ENCODE peak calls at places on chromosomes 5 and 9, in ten cellular contexts. K is K562, Y is HCT116, D is fibroblast of lung, X is A673, U is GM12878, C is MM.1S, I is astrocyte, M is neural progenitor cell, R is HepG2. A is an unnamed sample.

GRCh38 chr9:134651226-134651905 is 9.8 kb downstream of the COL5A1 start:
- DNase-seq in K (no peak), Y (no peak), D (no peak), X (no peak), U (no peak), C (no peak), I (no peak), M (no peak), R (no peak), A (no peak)

GRCh38 chr5:83322273-83322924 is 149.1 kb upstream of the VCAN start:
- DNase-seq in K (no peak), Y (no peak), D (peak; percentile 32), X (peak; percentile 17), U (no peak), C (no peak), I (no peak), M (no peak), R (no peak), A (no peak)

GRCh38 chr5:15614679-15615078 is 114.7 kb downstream of the FBXL7 start:
- DNase-seq in K (no peak), Y (no peak), D (no peak), X (no peak), U (no peak), C (no peak), I (no peak), M (no peak), R (no peak), A (no peak)

GRCh38 chr5:137105351-137105750 is 393.8 kb downstream of the SPOCK1 start:
- DNase-seq in K (no peak), Y (no peak), D (no peak), X (no peak), U (no peak), C (no peak), I (no peak), M (no peak), R (no peak), A (no peak)

GRCh38 chr9:105245720-105246161 is 1.3 kb downstream of the SLC44A1 start:
- DNase-seq in K (no peak), Y (no peak), D (no peak), X (no peak), U (no peak), C (peak; percentile 33), I (no peak), M (no peak), R (no peak), A (no peak)

GRCh38 chr5:73373814-73374510 is 74.6 kb downstream of the FOXD1 start:
- DNase-seq in K (no peak), Y (no peak), D (peak; percentile 87), X (no peak), U (no peak), C (no peak), I (peak; percentile 81), M (no peak), R (no peak), A (no peak)

GRCh38 chr9:76369583-76369982 is 24.6 kb downstream of the RFK start:
- DNase-seq in K (no peak), Y (no peak), D (peak; percentile 86), X (no peak), U (peak; percentile 9), C (no peak), I (peak; percentile 80), M (peak; percentile 33), R (peak; percentile 51), A (peak; percentile 56)

GRCh38 chr9:16039988-16040761 is 487.3 kb downstream of the CCDC171 start:
- DNase-seq in K (no peak), Y (no peak), D (peak; percentile 68), X (no peak), U (no peak), C (no peak), I (peak; percentile 59), M (peak; percentile 89), R (peak; percentile 9), A (peak; percentile 39)

GRCh38 chr5:135568241-135568640 is 10.6 kb downstream of the CXCL14 start:
- DNase-seq in K (no peak), Y (no peak), D (no peak), X (no peak), U (no peak), C (no peak), I (no peak), M (no peak), R (no peak), A (no peak)

GRCh38 chr5:127832057-127832456 is 128.9 kb downstream of the CCDC192 start:
- DNase-seq in K (no peak), Y (no peak), D (no peak), X (no peak), U (no peak), C (no peak), I (no peak), M (no peak), R (no peak), A (no peak)

GRCh38 chr5:157088342-157088990 is 20.4 kb downstream of the HAVCR2 start:
- DNase-seq in K (no peak), Y (no peak), D (no peak), X (no peak), U (no peak), C (no peak), I (no peak), M (no peak), R (no peak), A (no peak)

GRCh38 chr5:125274938-125275759 is 528.7 kb upstream of the ZNF608 start:
- DNase-seq in K (no peak), Y (no peak), D (peak; percentile 50), X (peak; percentile 40), U (no peak), C (no peak), I (peak; percentile 38), M (no peak), R (no peak), A (no peak)

GRCh38 chr5:87079219-87079618 is 188.5 kb upstream of the RASA1 start:
- DNase-seq in K (peak; percentile 22), Y (no peak), D (no peak), X (peak; percentile 82), U (no peak), C (peak; percentile 64), I (no peak), M (no peak), R (no peak), A (no peak)

GRCh38 chr9:121281614-121282291 is 13.8 kb downstream of the GSN start:
- DNase-seq in K (peak; percentile 68), Y (peak; percentile 94), D (peak; percentile 85), X (no peak), U (no peak), C (no peak), I (peak; percentile 80), M (no peak), R (peak; percentile 85), A (peak; percentile 92)

GRCh38 chr5:140488914-140489313 is 58.5 kb upstream of the EIF4EBP3 start:
- DNase-seq in K (no peak), Y (no peak), D (peak; percentile 3), X (no peak), U (no peak), C (no peak), I (no peak), M (no peak), R (no peak), A (no peak)

GRCh38 chr9:88574993-88575392 is 40.0 kb downstream of the NXNL2 start:
- DNase-seq in K (no peak), Y (no peak), D (peak; percentile 71), X (no peak), U (no peak), C (no peak), I (peak; percentile 60), M (no peak), R (no peak), A (no peak)

GRCh38 chr5:105238561-105238960 is 1676.0 kb upstream of the NUDT12 start:
- DNase-seq in K (peak; percentile 17), Y (no peak), D (no peak), X (no peak), U (no peak), C (no peak), I (no peak), M (no peak), R (no peak), A (peak; percentile 6)

GRCh38 chr5:33180900-33181299 is 259.9 kb upstream of the TARS1 start:
- DNase-seq in K (no peak), Y (peak; percentile 28), D (peak; percentile 57), X (peak; percentile 25), U (no peak), C (no peak), I (peak; percentile 35), M (peak; percentile 26), R (no peak), A (no peak)

GRCh38 chr5:157198277-157199058 is 17.8 kb downstream of the ITK start:
- DNase-seq in K (no peak), Y (no peak), D (no peak), X (no peak), U (no peak), C (no peak), I (no peak), M (no peak), R (no peak), A (no peak)

GRCh38 chr9:128094950-128095544 is 27.0 kb downstream of the SLC25A25 start:
- DNase-seq in K (no peak), Y (no peak), D (no peak), X (no peak), U (no peak), C (no peak), I (no peak), M (no peak), R (no peak), A (no peak)

GRCh38 chr5:3595102-3595961 is at the start of gene IRX1:
- DNase-seq in K (no peak), Y (no peak), D (peak; percentile 74), X (no peak), U (no peak), C (no peak), I (peak; percentile 47), M (peak; percentile 88), R (no peak), A (peak; percentile 41)

GRCh38 chr9:124015091-124015660 is 3.6 kb downstream of the LHX2 start:
- DNase-seq in K (no peak), Y (no peak), D (no peak), X (no peak), U (no peak), C (no peak), I (no peak), M (peak; percentile 75), R (no peak), A (no peak)
- TF ChIP-seq EZH2 in K (no peak), Y (no peak), D (peak; percentile 59), X (peak; percentile 100), U (peak; percentile 6), C (no peak), I (peak; percentile 98), M (peak; percentile 97), R (peak; percentile 43), A (peak; percentile 99)

GRCh38 chr5:170268153-170268689 is 29.4 kb downstream of the LCP2 start:
- DNase-seq in K (no peak), Y (no peak), D (no peak), X (no peak), U (no peak), C (no peak), I (no peak), M (no peak), R (no peak), A (no peak)
- TF ChIP-seq CTCF in K (no peak), Y (no peak), D (no peak), X (no peak), U (no peak), C (no peak), I (no peak), M (no peak), R (no peak), A (no peak)

GRCh38 chr9:135715056-135715595 is 13.1 kb downstream of the KCNT1 start:
- DNase-seq in K (no peak), Y (no peak), D (no peak), X (no peak), U (no peak), C (no peak), I (no peak), M (no peak), R (no peak), A (no peak)
- H3K27ac ChIP-seq in K (no peak overlapping the region), Y (no peak overlapping the region), D (no peak overlapping the region), X (no peak overlapping the region), U (no peak overlapping the region), C (no peak overlapping the region), I (no peak overlapping the region), M (no peak overlapping the region), R (no peak overlapping the region), A (no peak overlapping the region)

GRCh38 chr9:113919422-113919821 is 43.3 kb downstream of the ZNF618 start:
- DNase-seq in K (no peak), Y (no peak), D (no peak), X (no peak), U (no peak), C (no peak), I (no peak), M (no peak), R (no peak), A (no peak)
- TF ChIP-seq EZH2 in K (no peak), Y (no peak), D (no peak), X (no peak), U (no peak), C (no peak), I (no peak), M (no peak), R (no peak), A (no peak)

A was measured in hepatocyte.